ENCODE peak calls at places on chromosomes 11 and 22, in six cellular contexts. Z is sigmoid colon, C is endothelial cell of umbilical vein, R is body of pancreas, N is right lobe of liver, D is A549. Y is an unnamed sample.
A peak's percentile ranks its signal among the peaks of the same experiment; 100 is the strongest.

GRCh38 chr11:3995307-3995706 is 99.3 kb upstream of the RRM1 start:
- DNase-seq in Z (no peak), C (no peak), R (no peak), N (no peak), D (no peak), Y (no peak)

GRCh38 chr11:72141066-72141465 is 5.5 kb downstream of the FOLR3 start:
- DNase-seq in Z (no peak), C (no peak), R (no peak), N (no peak), D (peak; percentile 10), Y (no peak)

GRCh38 chr11:16598906-16599305 is 139.5 kb upstream of the C11orf58 start:
- DNase-seq in Z (no peak), C (no peak), R (no peak), N (no peak), D (no peak), Y (no peak)

GRCh38 chr11:72781313-72782080 is 12.3 kb downstream of the STARD10 start:
- DNase-seq in Z (no peak), C (no peak), R (peak; percentile 60), N (peak; percentile 67), D (peak; percentile 77), Y (peak; percentile 23)

GRCh38 chr22:19607198-19608113 is 83.2 kb upstream of the CLDN5 start:
- DNase-seq in Z (no peak), C (peak; percentile 74), R (peak; percentile 63), N (peak; percentile 97), D (no peak), Y (no peak)

GRCh38 chr11:132060546-132060945 is 690.1 kb downstream of the NTM start:
- DNase-seq in Z (no peak), C (peak; percentile 6), R (no peak), N (no peak), D (no peak), Y (no peak)

GRCh38 chr11:13150487-13150886 is 127.1 kb upstream of the BMAL1 start:
- DNase-seq in Z (no peak), C (no peak), R (no peak), N (no peak), D (no peak), Y (no peak)

GRCh38 chr22:21768435-21768834 is 32.8 kb upstream of the YPEL1 start:
- DNase-seq in Z (no peak), C (no peak), R (no peak), N (no peak), D (no peak), Y (no peak)

GRCh38 chr11:92843455-92843854 is 126.0 kb upstream of the MTNR1B start:
- DNase-seq in Z (no peak), C (no peak), R (no peak), N (no peak), D (no peak), Y (no peak)

GRCh38 chr11:123152951-123153350 is 42.1 kb downstream of the CLMP start:
- DNase-seq in Z (no peak), C (no peak), R (no peak), N (no peak), D (no peak), Y (no peak)

GRCh38 chr11:111378185-111378772 is 796 bp downstream of the POU2AF1 start:
- DNase-seq in Z (no peak), C (no peak), R (no peak), N (no peak), D (no peak), Y (no peak)

GRCh38 chr11:1238767-1239595 is 16.1 kb downstream of the MUC5B start:
- DNase-seq in Z (no peak), C (no peak), R (peak; percentile 67), N (peak; percentile 77), D (no peak), Y (no peak)

GRCh38 chr11:11987503-11988022 is 20.9 kb downstream of the DKK3 start:
- DNase-seq in Z (no peak), C (peak; percentile 78), R (no peak), N (no peak), D (no peak), Y (peak; percentile 26)

GRCh38 chr11:134181707-134182106 is 42.1 kb downstream of the NCAPD3 start:
- DNase-seq in Z (no peak), C (no peak), R (no peak), N (no peak), D (no peak), Y (no peak)

GRCh38 chr22:42072606-42073330 is 1.3 kb upstream of the PHETA2 start:
- DNase-seq in Z (no peak), C (no peak), R (no peak), N (peak; percentile 40), D (no peak), Y (peak; percentile 42)

GRCh38 chr11:64206457-64207246 is at the start of gene FERMT3:
- DNase-seq in Z (no peak), C (no peak), R (no peak), N (peak; percentile 72), D (no peak), Y (peak; percentile 83)

GRCh38 chr11:64900263-64900678 is 16.7 kb downstream of the ATG2A start:
- DNase-seq in Z (no peak), C (no peak), R (no peak), N (no peak), D (peak; percentile 59), Y (no peak)

GRCh38 chr22:43289976-43290663 is 53.1 kb downstream of the SCUBE1 start:
- DNase-seq in Z (peak; percentile 82), C (no peak), R (peak; percentile 18), N (no peak), D (no peak), Y (no peak)

GRCh38 chr11:114942207-114942606 is 263.9 kb downstream of the NXPE2 start:
- DNase-seq in Z (no peak), C (no peak), R (no peak), N (no peak), D (no peak), Y (no peak)

GRCh38 chr22:43142881-43143562 is at the start of gene MCAT:
- DNase-seq in Z (peak; percentile 91), C (peak; percentile 76), R (peak; percentile 88), N (peak; percentile 88), D (peak; percentile 65), Y (peak; percentile 85)

GRCh38 chr11:114244995-114245394 is 51.2 kb upstream of the NNMT start:
- DNase-seq in Z (no peak), C (no peak), R (no peak), N (no peak), D (no peak), Y (no peak)

GRCh38 chr22:49100764-49101163 is 726.9 kb downstream of the BRD1 start:
- DNase-seq in Z (no peak), C (no peak), R (no peak), N (no peak), D (no peak), Y (no peak)

GRCh38 chr11:125382211-125382807 is 113.8 kb downstream of the FEZ1 start:
- DNase-seq in Z (no peak), C (no peak), R (no peak), N (no peak), D (no peak), Y (no peak)

GRCh38 chr11:44875056-44875455 is 75.6 kb downstream of the TP53I11 start:
- DNase-seq in Z (no peak), C (no peak), R (no peak), N (no peak), D (no peak), Y (no peak)

GRCh38 chr11:73795925-73796632 is 8.4 kb downstream of the MRPL48 start:
- DNase-seq in Z (no peak), C (no peak), R (peak; percentile 61), N (no peak), D (no peak), Y (no peak)

GRCh38 chr22:46665751-46666280 is 45.6 kb downstream of the GRAMD4 start:
- DNase-seq in Z (no peak), C (no peak), R (no peak), N (no peak), D (no peak), Y (no peak)

GRCh38 chr11:34644669-34645406 is 23.9 kb downstream of the EHF start:
- DNase-seq in Z (no peak), C (no peak), R (no peak), N (no peak), D (no peak), Y (no peak)

GRCh38 chr22:43277091-43277490 is 66.1 kb downstream of the SCUBE1 start:
- DNase-seq in Z (no peak), C (no peak), R (no peak), N (no peak), D (no peak), Y (no peak)

DNA sequence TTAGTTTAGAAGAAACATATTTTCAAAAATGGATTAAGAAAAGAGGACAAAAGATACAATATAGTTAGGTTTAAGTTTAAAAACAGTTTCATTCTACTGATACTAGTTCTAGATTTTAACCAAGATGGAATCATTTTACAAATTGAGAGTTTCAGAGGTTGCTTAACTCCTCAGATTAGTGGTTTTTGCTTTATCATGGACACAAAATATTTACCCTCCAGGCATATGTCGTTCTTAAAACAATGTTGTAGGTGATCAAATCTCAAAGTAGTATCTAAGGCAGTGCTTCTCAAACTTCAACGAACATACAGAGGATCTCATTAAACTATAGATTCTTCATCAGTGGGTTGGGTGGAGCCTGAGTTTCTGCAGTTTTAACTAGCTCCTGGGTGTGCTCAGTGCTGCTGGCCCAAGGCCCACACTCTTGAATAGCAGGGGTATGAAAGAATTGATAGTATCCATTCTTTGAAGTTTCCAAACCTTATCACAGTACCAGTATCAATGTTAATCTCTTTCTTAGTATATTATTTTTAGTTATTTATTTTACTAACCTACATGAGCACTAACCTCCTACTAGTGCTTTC is 48.0 kb downstream of the YAP1 start:
- DNase-seq in Z (no peak), C (no peak), R (no peak), N (no peak), D (no peak), Y (no peak)
- TF ChIP-seq POLR2A in Z (no peak), C (no peak), R (no peak), N (no peak), D (no peak), Y (no peak)

GRCh38 chr11:112999518-112999917 is 38.3 kb downstream of the NCAM1 start:
- DNase-seq in Z (no peak), C (no peak), R (no peak), N (no peak), D (no peak), Y (no peak)
- TF ChIP-seq POLR2A in Z (no peak), C (no peak), R (no peak), N (no peak), D (no peak), Y (no peak)

DNA sequence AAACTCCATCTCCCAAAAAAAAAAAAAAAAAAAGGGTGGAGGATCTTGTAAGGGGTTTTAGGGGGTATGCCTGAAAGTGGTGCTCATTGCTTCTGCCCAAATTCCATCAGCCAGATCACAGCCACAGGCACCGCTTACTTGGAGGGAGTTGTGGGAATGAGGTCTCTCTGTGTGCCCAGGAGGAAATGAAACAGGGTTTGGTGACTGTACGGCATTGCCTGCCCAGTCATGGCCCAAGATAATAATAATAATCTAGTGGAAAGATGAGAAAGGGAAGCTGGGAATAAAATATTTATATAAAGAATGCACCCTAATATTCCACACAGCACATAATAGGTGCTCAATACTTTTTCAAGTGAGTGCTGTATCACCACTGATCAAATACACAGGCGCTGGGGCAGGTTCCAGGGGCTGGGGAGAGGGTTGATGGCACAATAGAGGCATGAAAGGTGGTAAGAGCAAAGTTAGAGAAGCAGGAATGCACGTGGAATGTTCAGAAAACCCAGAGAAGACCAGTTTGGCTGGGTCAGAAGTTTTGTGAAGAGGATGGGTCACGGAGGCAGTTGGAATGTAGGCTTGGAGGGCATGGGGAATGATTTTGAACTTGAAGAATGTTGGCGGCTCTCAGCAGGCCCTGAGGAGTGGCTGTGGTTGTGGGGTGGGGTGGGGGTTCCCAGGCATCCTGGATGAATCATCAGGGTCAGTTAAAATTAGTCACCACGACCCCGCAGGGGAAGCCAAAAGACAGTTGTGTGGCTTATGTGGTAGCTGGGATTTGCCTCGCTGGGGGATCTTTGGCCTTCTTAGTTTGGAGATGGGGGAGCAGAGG is 12.5 kb upstream of the MB start:
- DNase-seq in Z (peak; percentile 91), C (peak; percentile 79), R (peak; percentile 64), N (no peak), D (peak; percentile 84), Y (no peak)
- TF ChIP-seq POLR2A in Z (no peak), C (no peak), R (no peak), N (no peak), D (no peak), Y (no peak)

GRCh38 chr11:57657290-57658022 is at the start of gene CLP1:
- DNase-seq in Z (peak; percentile 99), C (peak; percentile 99), R (peak; percentile 99), N (peak; percentile 100), D (peak; percentile 92), Y (peak; percentile 98)
- TF ChIP-seq POLR2A in Z (peak; percentile 43), C (peak; percentile 70), R (peak; percentile 90), N (peak; percentile 85), D (peak; percentile 44), Y (peak; percentile 73)